ENCODE peak calls at places on chromosomes 7 and 10, in five cellular contexts. K is uterus, S is A549, Y is lung, R is prostate gland. L is an unnamed sample.

GRCh38 chr7:23247602-23248335 is 1.2 kb downstream of the GPNMB start:
- DNase-seq in K (peak; percentile 38), Y (peak; percentile 39), S (no peak), R (no peak), L (no peak)

GRCh38 chr10:98456043-98456570 is 9.4 kb upstream of the HPS1 start:
- DNase-seq in K (no peak), Y (no peak), S (no peak), R (no peak), L (no peak)

GRCh38 chr7:47817922-47818321 is 130.3 kb downstream of the PKD1L1 start:
- DNase-seq in Y (no peak), K (no peak), S (no peak), R (no peak), L (no peak)

GRCh38 chr7:44184221-44184873 is 4.9 kb downstream of the GCK start:
- DNase-seq in R (no peak), Y (no peak), S (peak; percentile 73), K (no peak), L (peak; percentile 44)

GRCh38 chr7:112414855-112415490 is 35.3 kb upstream of the IFRD1 start:
- DNase-seq in S (peak; percentile 61), K (no peak), Y (no peak), R (no peak), L (no peak)

GRCh38 chr7:81236560-81236959 is 317.7 kb upstream of the SEMA3C start:
- DNase-seq in S (no peak), K (no peak), R (no peak), Y (no peak), L (no peak)

GRCh38 chr7:151570366-151570915 is 50.7 kb upstream of the RHEB start:
- DNase-seq in Y (no peak), R (no peak), K (no peak), S (peak; percentile 25), L (no peak)

GRCh38 chr7:27165655-27166474 is 528 bp upstream of the HOXA9 start:
- DNase-seq in K (peak; percentile 43), R (peak; percentile 81), Y (no peak), S (no peak), L (no peak)

GRCh38 chr7:81161459-81162075 is 242.7 kb upstream of the SEMA3C start:
- DNase-seq in K (no peak), S (peak; percentile 85), Y (no peak), R (no peak), L (peak; percentile 80)

GRCh38 chr10:30172096-30172495 is 112.7 kb upstream of the JCAD start:
- DNase-seq in Y (no peak), S (no peak), K (no peak), R (no peak), L (no peak)

GRCh38 chr7:74480861-74481417 is 27.2 kb downstream of the GTF2IRD1 start:
- DNase-seq in Y (peak; percentile 78), R (no peak), K (peak; percentile 57), S (peak; percentile 85), L (peak; percentile 11)

GRCh38 chr7:74483402-74484336 is 30.0 kb downstream of the GTF2IRD1 start:
- DNase-seq in S (peak; percentile 48), K (no peak), R (no peak), Y (no peak), L (no peak)

GRCh38 chr7:74479961-74480829 is 26.5 kb downstream of the GTF2IRD1 start:
- DNase-seq in K (peak; percentile 76), Y (peak; percentile 64), S (no peak), R (peak; percentile 79), L (peak; percentile 47)

GRCh38 chr7:74481458-74482324 is 28.0 kb downstream of the GTF2IRD1 start:
- DNase-seq in S (peak; percentile 63), K (no peak), Y (no peak), R (no peak), L (no peak)

DNA sequence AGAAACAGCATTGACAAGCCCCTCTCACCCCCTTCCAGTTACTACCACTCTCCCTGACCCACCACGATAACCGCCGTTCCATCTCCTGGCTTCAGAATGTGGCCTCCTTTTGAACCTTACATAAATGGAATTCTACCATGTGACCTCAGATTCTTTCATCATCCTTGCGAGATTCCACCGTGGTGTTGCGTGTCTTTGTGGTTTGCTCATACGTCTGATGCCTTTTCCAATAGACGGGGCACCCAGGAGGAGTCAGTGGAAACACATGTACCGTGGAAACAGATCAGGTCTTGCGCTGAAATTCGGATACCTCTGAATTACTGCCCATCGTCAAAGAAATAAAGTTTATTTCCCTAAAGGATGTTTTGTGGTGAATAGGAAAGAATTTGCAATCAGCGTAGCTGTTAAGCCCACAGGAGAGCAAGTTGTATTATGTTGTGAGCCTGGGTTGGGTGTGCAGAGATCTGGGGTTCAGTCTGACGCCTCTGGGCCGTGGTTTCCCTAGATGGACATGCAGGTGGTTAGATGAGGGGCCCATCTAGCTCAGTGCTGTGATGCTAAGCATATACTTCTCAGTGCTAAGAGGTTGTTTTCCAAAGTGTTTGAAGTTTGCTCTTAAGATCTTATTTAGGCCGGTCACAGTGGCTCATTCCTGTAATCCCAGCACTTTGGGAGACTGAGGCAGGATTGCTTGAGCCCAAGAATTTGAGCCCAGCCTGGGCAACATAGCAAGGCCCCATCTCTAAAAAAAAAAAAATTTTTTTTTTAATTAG is 29.1 kb downstream of the GTF2IRD1 start:
- DNase-seq in Y (no peak), R (no peak), S (peak; percentile 94), K (peak; percentile 35), L (peak; percentile 93)
- H3K27ac ChIP-seq in Y (peak overlapping the region; percentile 90), R (peak overlapping the region; percentile 11), S (peak overlapping the region; percentile 93), K (peak overlapping the region; percentile 92), L (peak overlapping the region; percentile 98)

GRCh38 chr7:144087230-144087629 is 1.2 kb downstream of the OR2A12 start:
- DNase-seq in R (no peak), S (no peak), Y (no peak), K (no peak), L (no peak)
- TF ChIP-seq CTCF in R (no peak), S (no peak), Y (no peak), K (no peak), L (no peak)

DNA sequence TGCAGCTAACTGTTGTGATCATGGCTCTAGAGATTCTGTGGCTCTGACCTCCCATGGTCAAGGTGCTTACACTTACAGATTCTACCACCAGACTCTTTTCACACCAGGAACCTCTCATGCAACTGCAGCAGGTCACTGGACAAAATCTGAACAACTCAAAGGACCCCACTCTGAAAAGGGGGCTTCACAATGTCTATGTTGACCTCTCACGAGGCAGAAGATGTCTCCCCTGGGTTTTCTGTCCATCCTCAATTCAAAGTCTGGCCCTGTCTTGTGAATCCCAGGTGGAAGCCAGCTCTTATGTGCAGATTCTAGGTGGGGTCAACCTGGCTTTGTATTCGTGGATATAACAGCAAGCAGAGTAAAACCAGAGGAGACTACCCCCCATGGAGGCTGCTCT is 118.6 kb upstream of the ZNF479 start:
- DNase-seq in S (no peak), R (no peak), K (no peak), Y (no peak), L (no peak)
- H3K9me3 ChIP-seq in S (peaks cover 12% of the 10 kb centered on the region), R (no peaks in the 10 kb centered on the region), K (no peaks in the 10 kb centered on the region), Y (peaks cover 4% of the 10 kb centered on the region), L (peaks cover 34% of the 10 kb centered on the region)

DNA sequence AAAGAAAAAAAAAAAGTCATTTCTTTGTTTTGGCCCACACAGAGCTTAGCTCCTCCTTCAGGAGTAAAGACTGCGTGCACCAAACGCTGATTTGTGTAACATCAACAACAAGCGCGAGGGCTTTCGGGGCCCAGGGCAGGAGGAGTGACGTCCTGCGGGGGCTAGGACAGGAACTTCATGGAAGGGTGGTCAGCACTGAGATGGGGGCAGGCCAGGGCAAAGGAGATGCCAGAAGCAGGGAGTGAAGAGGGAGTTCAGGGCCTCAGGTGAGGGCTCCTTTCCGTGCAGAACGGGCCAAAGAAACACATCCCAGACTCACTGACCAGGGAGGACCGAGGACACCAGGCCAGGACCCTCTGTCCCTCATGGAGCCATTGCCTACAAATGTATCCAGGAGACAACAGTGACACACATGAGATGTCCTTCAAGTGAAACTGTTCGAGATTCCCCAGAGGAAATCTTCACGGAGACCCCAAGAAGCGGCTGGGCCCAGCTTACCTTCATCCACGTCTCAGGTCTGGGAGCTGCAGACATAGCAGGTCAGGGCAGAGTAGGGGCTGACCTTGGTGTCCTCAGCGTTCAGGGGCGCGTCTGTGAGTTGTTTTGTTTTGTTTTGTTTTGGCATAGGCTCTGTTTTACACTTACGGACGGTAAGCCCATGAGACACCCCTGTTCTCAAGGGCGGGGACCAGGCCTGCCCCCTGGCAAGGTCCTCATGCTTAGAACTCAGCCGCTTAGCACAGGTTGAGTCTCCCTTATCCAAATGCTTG is 30.4 kb upstream of the SHH start:
- DNase-seq in S (no peak), R (no peak), K (no peak), Y (no peak), L (no peak)
- H3K27ac ChIP-seq in S (peak overlapping the region; percentile 88), R (no peak overlapping the region), K (no peak overlapping the region), Y (no peak overlapping the region), L (no peak overlapping the region)

GRCh38 chr10:102615361-102615760 is 28.9 kb upstream of the TRIM8 start:
- DNase-seq in S (peak; percentile 20), K (no peak), Y (no peak), R (no peak), L (no peak)
- TF ChIP-seq CTCF in S (no peak), K (no peak), Y (no peak), R (no peak), L (peak; percentile 38)

GRCh38 chr7:158296798-158297104 is 290.9 kb downstream of the PTPRN2 start:
- DNase-seq in K (no peak), Y (no peak), R (no peak), S (no peak), L (no peak)

GRCh38 chr7:158292948-158293347 is 294.7 kb downstream of the PTPRN2 start:
- DNase-seq in K (no peak), R (no peak), S (no peak), Y (no peak), L (no peak)

GRCh38 chr7:158299607-158300006 is 288.0 kb downstream of the PTPRN2 start:
- DNase-seq in K (no peak), S (no peak), R (no peak), Y (no peak), L (no peak)

GRCh38 chr7:158300427-158300826 is 287.2 kb downstream of the PTPRN2 start:
- DNase-seq in K (no peak), Y (no peak), R (no peak), S (no peak), L (no peak)

GRCh38 chr7:158295966-158296797 is 291.4 kb downstream of the PTPRN2 start:
- DNase-seq in S (no peak), Y (no peak), R (no peak), K (no peak), L (no peak)
- H3K9me3 ChIP-seq in S (no peaks in the 10 kb centered on the region), Y (no peaks in the 10 kb centered on the region), R (no peaks in the 10 kb centered on the region), K (no peaks in the 10 kb centered on the region), L (peaks cover 63% of the 10 kb centered on the region)

GRCh38 chr10:89236221-89236620 is 15.4 kb downstream of the LIPA start:
- DNase-seq in K (no peak), R (no peak), S (no peak), Y (no peak), L (no peak)
- H3K27ac ChIP-seq in K (no peak overlapping the region), R (no peak overlapping the region), S (no peak overlapping the region), Y (no peak overlapping the region), L (no peak overlapping the region)

GRCh38 chr7:28748934-28749584 is 209.1 kb downstream of the TRIL start:
- DNase-seq in K (no peak), Y (no peak), S (peak; percentile 50), R (no peak), L (no peak)
- TF ChIP-seq CTCF in K (no peak), Y (no peak), S (no peak), R (no peak), L (no peak)

GRCh38 chr10:53716156-53716555 is 943.6 kb upstream of the MBL2 start:
- DNase-seq in S (no peak), R (no peak), Y (no peak), K (no peak), L (no peak)

DNA sequence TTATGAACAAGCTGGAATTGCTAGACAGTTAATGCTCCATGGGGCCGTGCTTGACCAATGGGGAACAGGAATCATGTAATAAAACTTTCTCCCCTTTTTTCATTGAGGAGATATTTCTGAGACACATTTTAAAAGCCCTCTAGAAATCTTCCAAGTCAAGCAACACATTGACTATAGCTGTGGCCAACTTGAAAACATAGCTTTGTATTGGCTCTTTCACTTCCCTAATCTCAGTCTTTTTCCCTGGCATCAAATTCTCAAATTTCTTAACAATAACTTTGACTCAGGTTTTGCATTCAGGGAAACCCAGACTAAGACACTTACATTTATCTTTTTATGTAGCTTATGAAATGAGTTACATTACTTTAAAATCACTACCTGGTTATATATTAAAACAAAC is 947.1 kb upstream of the MBL2 start:
- DNase-seq in R (no peak), S (no peak), Y (no peak), K (no peak), L (no peak)
- H3K9me3 ChIP-seq in R (no peaks in the 10 kb centered on the region), S (no peaks in the 10 kb centered on the region), Y (no peaks in the 10 kb centered on the region), K (no peaks in the 10 kb centered on the region), L (no peaks in the 10 kb centered on the region)

L was measured in AG04450.